ENCODE peak calls at places on chromosome 11, in five cellular contexts. R is fibroblast of villous mesenchyme, S is RWPE1, G is M059J, E is brain microvascular endothelial cell. V is an unnamed sample.

GRCh38 chr11:3357302-3357701 is 21.6 kb downstream of the ZNF195 start:
- DNase-seq in R (no peak), S (no peak), G (no peak), E (no peak), V (no peak)

GRCh38 chr11:131739243-131739882 is 368.9 kb downstream of the NTM start:
- DNase-seq in R (no peak), S (no peak), G (peak; percentile 30), E (no peak), V (peak; percentile 29)

GRCh38 chr11:73157141-73158010 is 15.3 kb upstream of the FCHSD2 start:
- DNase-seq in R (peak; percentile 68), S (no peak), G (peak; percentile 68), E (peak; percentile 59), V (no peak)

GRCh38 chr11:70303070-70303469 is 32.6 kb downstream of the PPFIA1 start:
- DNase-seq in R (peak; percentile 72), S (no peak), G (peak; percentile 83), E (no peak), V (no peak)

GRCh38 chr11:30561691-30562412 is 24.3 kb downstream of the MPPED2 start:
- DNase-seq in R (no peak), S (no peak), G (no peak), E (no peak), V (no peak)

GRCh38 chr11:95219599-95219998 is 11.4 kb downstream of the SESN3 start:
- DNase-seq in R (no peak), S (no peak), G (no peak), E (no peak), V (no peak)

GRCh38 chr11:35853871-35854270 is 90.0 kb upstream of the LDLRAD3 start:
- DNase-seq in R (no peak), S (no peak), G (no peak), E (no peak), V (no peak)

GRCh38 chr11:64342869-64343739 is 3.1 kb downstream of the CCDC88B start:
- DNase-seq in R (no peak), S (no peak), G (no peak), E (peak; percentile 7), V (peak; percentile 32)

GRCh38 chr11:62610403-62610802 is 2.2 kb downstream of the EML3 start:
- DNase-seq in R (no peak), S (no peak), G (no peak), E (no peak), V (no peak)

GRCh38 chr11:34505874-34506273 is 7.7 kb downstream of the ELF5 start:
- DNase-seq in R (peak; percentile 11), S (no peak), G (no peak), E (no peak), V (no peak)

GRCh38 chr11:123457187-123457770 is 27.2 kb downstream of the GRAMD1B start:
- DNase-seq in R (peak; percentile 8), S (no peak), G (peak; percentile 49), E (no peak), V (no peak)

GRCh38 chr11:77126861-77127673 is 979 bp upstream of the MYO7A start:
- DNase-seq in R (peak; percentile 43), S (peak; percentile 50), G (peak; percentile 35), E (no peak), V (peak; percentile 25)

GRCh38 chr11:58059011-58059358 is 28.2 kb downstream of the OR6Q1 start:
- DNase-seq in R (peak; percentile 74), S (peak; percentile 49), G (peak; percentile 93), E (peak; percentile 81), V (no peak)

GRCh38 chr11:48013269-48013901 is 33.0 kb downstream of the PTPRJ start:
- DNase-seq in R (no peak), S (no peak), G (peak; percentile 87), E (no peak), V (no peak)

GRCh38 chr11:120170741-120171261 is 32.9 kb upstream of the TRIM29 start:
- DNase-seq in R (no peak), S (no peak), G (no peak), E (no peak), V (no peak)

GRCh38 chr11:724063-724732 is 18.2 kb downstream of the EPS8L2 start:
- DNase-seq in R (no peak), S (no peak), G (no peak), E (no peak), V (no peak)

GRCh38 chr11:76257040-76257730 is 50.9 kb upstream of the WNT11 start:
- DNase-seq in R (no peak), S (no peak), G (peak; percentile 24), E (no peak), V (no peak)

V was measured in COLO829.